ENCODE peak calls at places on chromosomes 2 and 18, in four cellular contexts. P is suprapubic skin, U is stomach, E is transverse colon. J is an unnamed sample.

GRCh38 chr2:30236591-30237245 is 5.4 kb downstream of the LBH start:
- DNase-seq in P (peak), U (peak), E (no peak), J (no peak)

GRCh38 chr18:55031979-55032378 is 72.7 kb upstream of the CCDC68 start:
- DNase-seq in P (no peak), U (no peak), E (no peak), J (no peak)

GRCh38 chr2:131039535-131039907 is 53.7 kb downstream of the FAM168B start:
- DNase-seq in P (peak), U (peak), E (no peak), J (no peak)

GRCh38 chr18:79429785-79430281 is 34.1 kb downstream of the NFATC1 start:
- DNase-seq in P (no peak), U (no peak), E (no peak), J (no peak)

GRCh38 chr2:230824406-230824978 is 40.2 kb upstream of the ITM2C start:
- DNase-seq in P (no peak), U (peak), E (peak), J (no peak)

GRCh38 chr18:78818961-78819360 is 160.7 kb upstream of the SALL3 start:
- DNase-seq in P (no peak), U (no peak), E (no peak), J (no peak)

GRCh38 chr2:33292981-33293586 is 183.4 kb upstream of the RASGRP3 start:
- DNase-seq in P (no peak), U (no peak), E (no peak), J (no peak)

GRCh38 chr2:178404380-178404767 is 46.6 kb downstream of the PRKRA start:
- DNase-seq in P (no peak), U (no peak), E (peak), J (no peak)

GRCh38 chr18:79935098-79935480 is 16.4 kb downstream of the SLC66A2 start:
- DNase-seq in P (peak), U (no peak), E (peak), J (no peak)

GRCh38 chr2:212245868-212246267 is 292.7 kb downstream of the ERBB4 start:
- DNase-seq in P (no peak), U (no peak), E (no peak), J (no peak)

GRCh38 chr2:56185582-56186046 is 1.8 kb downstream of the CCDC85A start:
- DNase-seq in P (peak), U (no peak), E (no peak), J (no peak)

GRCh38 chr2:16478817-16479216 is 186.8 kb downstream of the CYRIA start:
- DNase-seq in P (no peak), U (no peak), E (no peak), J (no peak)

GRCh38 chr2:83342860-83343329 is 1116.2 kb downstream of the SUCLG1 start:
- DNase-seq in P (no peak), U (no peak), E (no peak), J (no peak)

GRCh38 chr2:36912692-36913091 is 53.6 kb downstream of the STRN start:
- DNase-seq in P (no peak), U (no peak), E (no peak), J (no peak)

GRCh38 chr2:224363281-224363680 is 38.6 kb downstream of the FAM124B start:
- DNase-seq in P (no peak), U (no peak), E (peak), J (no peak)

GRCh38 chr2:143936758-143937562 is 583.0 kb downstream of the ZEB2 start:
- DNase-seq in P (peak), U (peak), E (no peak), J (no peak)

GRCh38 chr2:118580651-118581050 is 266.8 kb downstream of the EN1 start:
- DNase-seq in P (no peak), U (no peak), E (no peak), J (no peak)

GRCh38 chr2:154546341-154546740 is 152.2 kb upstream of the KCNJ3 start:
- DNase-seq in P (no peak), U (no peak), E (no peak), J (no peak)

GRCh38 chr2:30722936-30723725 is 84.1 kb downstream of the CAPN13 start:
- DNase-seq in P (no peak), U (peak), E (no peak), J (no peak)

GRCh38 chr2:241189856-241190201 is 1.4 kb downstream of the ANO7 start:
- DNase-seq in P (no peak), U (no peak), E (no peak), J (no peak)

GRCh38 chr2:157596992-157597681 is 31.5 kb downstream of the ACVR1C start:
- DNase-seq in P (no peak), U (peak), E (no peak), J (no peak)

GRCh38 chr2:105824446-105824845 is 79.7 kb downstream of the NCK2 start:
- DNase-seq in P (no peak), U (no peak), E (no peak), J (no peak)

GRCh38 chr2:171995586-171995985 is 4.2 kb upstream of the METAP1D start:
- DNase-seq in P (no peak), U (no peak), E (no peak), J (no peak)

GRCh38 chr2:15794608-15795134 is 145.7 kb upstream of the MYCN start:
- DNase-seq in P (no peak), U (no peak), E (no peak), J (no peak)

GRCh38 chr2:38037757-38038615 is 38.0 kb downstream of the CYP1B1 start:
- DNase-seq in P (no peak), U (no peak), E (no peak), J (no peak)

GRCh38 chr2:14420851-14421250 is 211.7 kb upstream of the LRATD1 start:
- DNase-seq in P (no peak), U (no peak), E (no peak), J (no peak)

GRCh38 chr18:56314396-56314795 is 324.0 kb downstream of the TXNL1 start:
- DNase-seq in P (no peak), U (no peak), E (no peak), J (no peak)

GRCh38 chr2:127088706-127089105 is 18.2 kb downstream of the BIN1 start:
- DNase-seq in P (no peak), U (no peak), E (no peak), J (no peak)

GRCh38 chr2:15986068-15986560 is 45.8 kb downstream of the MYCN start:
- DNase-seq in P (no peak), U (no peak), E (no peak), J (no peak)

GRCh38 chr2:20291846-20292408 is 58.7 kb downstream of the PUM2 start:
- DNase-seq in P (no peak), U (no peak), E (no peak), J (no peak)

GRCh38 chr2:20294231-20294630 is 56.4 kb downstream of the PUM2 start:
- DNase-seq in P (no peak), U (no peak), E (no peak), J (no peak)

GRCh38 chr2:20288941-20289340 is 61.7 kb downstream of the PUM2 start:
- DNase-seq in P (no peak), U (no peak), E (no peak), J (no peak)

GRCh38 chr2:20292984-20293383 is 57.7 kb downstream of the PUM2 start:
- DNase-seq in P (no peak), U (no peak), E (no peak), J (no peak)

DNA sequence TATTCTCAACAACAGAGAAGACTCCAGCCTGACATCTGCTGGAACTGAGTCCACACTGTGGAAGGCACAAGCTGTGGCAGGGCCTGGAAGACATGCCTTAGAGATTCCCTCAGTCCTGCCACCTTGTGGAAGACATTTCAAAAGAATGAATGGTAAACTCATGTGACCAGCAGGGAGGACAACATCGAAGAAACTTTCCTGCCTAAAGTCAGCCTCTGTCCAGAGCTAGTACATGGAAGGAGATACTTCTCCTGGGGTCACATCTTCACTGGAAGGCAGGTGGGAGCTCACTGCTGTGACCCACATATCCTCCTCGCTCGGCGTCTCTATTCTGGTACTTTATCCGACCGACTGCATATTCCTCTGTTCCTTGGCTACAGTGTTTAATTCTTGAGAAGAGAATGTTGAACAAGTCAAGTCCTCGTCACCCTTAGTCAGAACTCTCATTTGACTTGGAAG is 59.5 kb downstream of the PUM2 start:
- DNase-seq in P (no peak), U (peak), E (peak), J (no peak)
- H3K27ac ChIP-seq in P (no peak), U (no peak), E (no peak), J (peak)

GRCh38 chr2:46848446-46848845 is 67.2 kb downstream of the MCFD2 start:
- DNase-seq in P (no peak), U (no peak), E (no peak), J (no peak)

GRCh38 chr2:46847726-46848421 is 67.7 kb downstream of the MCFD2 start:
- DNase-seq in P (no peak), U (no peak), E (no peak), J (no peak)

GRCh38 chr2:46849080-46849715 is 66.4 kb downstream of the MCFD2 start:
- DNase-seq in P (no peak), U (no peak), E (peak), J (no peak)

GRCh38 chr2:46850742-46851141 is 64.9 kb downstream of the MCFD2 start:
- DNase-seq in P (no peak), U (peak), E (peak), J (no peak)

GRCh38 chr2:46849741-46850474 is 65.7 kb downstream of the MCFD2 start:
- DNase-seq in P (no peak), U (peak), E (peak), J (no peak)
- TF ChIP-seq POLR2A in P (no peak), U (no peak), E (no peak), J (no peak)

GRCh38 chr2:160666019-160666676 is 172.5 kb upstream of the RBMS1 start:
- DNase-seq in P (no peak), U (no peak), E (no peak), J (no peak)
- H3K27ac ChIP-seq in P (peak), U (peak), E (peak), J (peak)

DNA sequence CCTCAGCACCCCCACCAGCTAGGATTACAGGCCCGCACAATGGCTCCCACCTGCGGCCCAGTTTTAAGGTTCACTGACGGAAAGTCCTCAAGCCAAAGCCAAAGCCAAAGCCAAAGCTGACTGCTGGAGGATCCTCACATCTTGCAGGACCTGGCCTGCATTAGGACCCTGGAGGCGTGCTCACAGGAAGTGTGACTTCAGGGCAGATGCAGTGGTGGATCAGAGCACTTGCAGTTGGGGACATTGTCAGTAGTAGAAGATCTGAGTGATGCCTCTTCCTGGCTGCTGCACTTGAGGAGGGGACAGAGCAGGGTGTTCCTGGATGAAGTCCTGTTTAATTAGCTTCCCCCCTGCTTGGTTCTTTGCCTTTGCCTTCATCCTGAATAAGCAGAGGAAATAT is 69.0 kb upstream of the ALPP start:
- DNase-seq in P (no peak), U (no peak), E (no peak), J (no peak)
- TF ChIP-seq POLR2A in P (no peak), U (no peak), E (no peak), J (no peak)

J was measured in esophagus squamous epithelium.